ENCODE peak calls at places on chromosomes 4 and X, in nine cellular contexts. One of them, this sample, is unnamed.

GRCh38 chrX:63754141-63754859 is 30.7 kb downstream of the ARHGEF9 start:
- DNase-seq in A549: peak; percentile 6
- DNase-seq in body of pancreas: no peak
- DNase-seq in suprapubic skin: peak; percentile 55
- DNase-seq in transverse colon: no peak
- DNase-seq in HCT116: no peak
- DNase-seq in Peyer's patch: peak; percentile 52
- DNase-seq in IMR-90: peak; percentile 15
- DNase-seq in tibial nerve: no peak
- DNase-seq in this sample: peak; percentile 17

GRCh38 chr4:121943941-121944340 is 7.9 kb downstream of the TRPC3 start:
- DNase-seq in A549: no peak
- DNase-seq in body of pancreas: no peak
- DNase-seq in suprapubic skin: no peak
- DNase-seq in transverse colon: no peak
- DNase-seq in HCT116: no peak
- DNase-seq in Peyer's patch: no peak
- DNase-seq in IMR-90: no peak
- DNase-seq in tibial nerve: no peak
- DNase-seq in this sample: no peak

GRCh38 chr4:56757270-56757746 is 64.2 kb downstream of the SPINK2 start:
- DNase-seq in A549: peak; percentile 25
- DNase-seq in body of pancreas: no peak
- DNase-seq in suprapubic skin: no peak
- DNase-seq in transverse colon: peak; percentile 55
- DNase-seq in HCT116: no peak
- DNase-seq in Peyer's patch: peak; percentile 69
- DNase-seq in IMR-90: peak; percentile 75
- DNase-seq in tibial nerve: no peak
- DNase-seq in this sample: no peak

GRCh38 chrX:49838374-49838773 is 9.3 kb downstream of the PAGE4 start:
- DNase-seq in A549: peak; percentile 9
- DNase-seq in body of pancreas: peak; percentile 13
- DNase-seq in suprapubic skin: no peak
- DNase-seq in transverse colon: peak; percentile 13
- DNase-seq in HCT116: peak; percentile 16
- DNase-seq in Peyer's patch: peak; percentile 49
- DNase-seq in IMR-90: peak; percentile 15
- DNase-seq in tibial nerve: no peak
- DNase-seq in this sample: no peak

GRCh38 chrX:24561121-24561520 is 86.0 kb downstream of the PCYT1B start:
- DNase-seq in A549: peak; percentile 23
- DNase-seq in body of pancreas: no peak
- DNase-seq in suprapubic skin: no peak
- DNase-seq in transverse colon: no peak
- DNase-seq in HCT116: peak; percentile 6
- DNase-seq in Peyer's patch: no peak
- DNase-seq in IMR-90: peak; percentile 11
- DNase-seq in tibial nerve: no peak
- DNase-seq in this sample: no peak

GRCh38 chr4:77074961-77075855 is 581 bp downstream of the CCNI start:
- DNase-seq in A549: no peak
- DNase-seq in body of pancreas: peak; percentile 80
- DNase-seq in suprapubic skin: peak; percentile 88
- DNase-seq in transverse colon: peak; percentile 78
- DNase-seq in HCT116: no peak
- DNase-seq in Peyer's patch: peak; percentile 91
- DNase-seq in IMR-90: peak; percentile 65
- DNase-seq in tibial nerve: peak; percentile 23
- DNase-seq in this sample: peak; percentile 61

GRCh38 chrX:1242901-1243402 is 25.7 kb upstream of the CSF2RA start:
- DNase-seq in A549: no peak
- DNase-seq in body of pancreas: no peak
- DNase-seq in suprapubic skin: no peak
- DNase-seq in transverse colon: no peak
- DNase-seq in HCT116: no peak
- DNase-seq in Peyer's patch: no peak
- DNase-seq in IMR-90: no peak
- DNase-seq in tibial nerve: no peak
- DNase-seq in this sample: no peak

GRCh38 chr4:156898373-156899117 is 73.1 kb downstream of the PDGFC start:
- DNase-seq in A549: no peak
- DNase-seq in body of pancreas: no peak
- DNase-seq in suprapubic skin: no peak
- DNase-seq in transverse colon: no peak
- DNase-seq in HCT116: no peak
- DNase-seq in Peyer's patch: no peak
- DNase-seq in IMR-90: peak; percentile 29
- DNase-seq in tibial nerve: no peak
- DNase-seq in this sample: no peak

GRCh38 chr4:128386761-128387599 is 99.4 kb upstream of the PGRMC2 start:
- DNase-seq in A549: peak; percentile 42
- DNase-seq in body of pancreas: peak; percentile 95
- DNase-seq in suprapubic skin: peak; percentile 94
- DNase-seq in transverse colon: peak; percentile 79
- DNase-seq in HCT116: peak; percentile 67
- DNase-seq in Peyer's patch: peak; percentile 87
- DNase-seq in IMR-90: peak; percentile 97
- DNase-seq in tibial nerve: peak; percentile 85
- DNase-seq in this sample: peak; percentile 92

GRCh38 chr4:80407246-80407645 is 71.7 kb downstream of the CFAP299 start:
- DNase-seq in A549: no peak
- DNase-seq in body of pancreas: peak; percentile 48
- DNase-seq in suprapubic skin: no peak
- DNase-seq in transverse colon: no peak
- DNase-seq in HCT116: no peak
- DNase-seq in Peyer's patch: no peak
- DNase-seq in IMR-90: peak; percentile 88
- DNase-seq in tibial nerve: peak; percentile 17
- DNase-seq in this sample: no peak

GRCh38 chr4:89287945-89288344 is 19.7 kb downstream of the GPRIN3 start:
- DNase-seq in A549: no peak
- DNase-seq in body of pancreas: no peak
- DNase-seq in suprapubic skin: no peak
- DNase-seq in transverse colon: no peak
- DNase-seq in HCT116: no peak
- DNase-seq in Peyer's patch: no peak
- DNase-seq in IMR-90: no peak
- DNase-seq in tibial nerve: no peak
- DNase-seq in this sample: no peak

GRCh38 chrX:18098704-18099103 is 122.0 kb downstream of the BEND2 start:
- DNase-seq in A549: no peak
- DNase-seq in body of pancreas: no peak
- DNase-seq in suprapubic skin: no peak
- DNase-seq in transverse colon: no peak
- DNase-seq in HCT116: no peak
- DNase-seq in Peyer's patch: no peak
- DNase-seq in IMR-90: no peak
- DNase-seq in tibial nerve: no peak
- DNase-seq in this sample: no peak

GRCh38 chrX:111123125-111123524 is 27.1 kb downstream of the PAK3 start:
- DNase-seq in A549: no peak
- DNase-seq in body of pancreas: no peak
- DNase-seq in suprapubic skin: no peak
- DNase-seq in transverse colon: no peak
- DNase-seq in HCT116: no peak
- DNase-seq in Peyer's patch: no peak
- DNase-seq in IMR-90: no peak
- DNase-seq in tibial nerve: no peak
- DNase-seq in this sample: no peak

GRCh38 chr4:142278663-142279062 is 567.4 kb downstream of the INPP4B start:
- DNase-seq in A549: no peak
- DNase-seq in body of pancreas: no peak
- DNase-seq in suprapubic skin: no peak
- DNase-seq in transverse colon: no peak
- DNase-seq in HCT116: no peak
- DNase-seq in Peyer's patch: no peak
- DNase-seq in IMR-90: no peak
- DNase-seq in tibial nerve: no peak
- DNase-seq in this sample: no peak

GRCh38 chrX:22325091-22325490 is 52.4 kb downstream of the CBLL2 start:
- DNase-seq in A549: no peak
- DNase-seq in body of pancreas: no peak
- DNase-seq in suprapubic skin: no peak
- DNase-seq in transverse colon: no peak
- DNase-seq in HCT116: no peak
- DNase-seq in Peyer's patch: no peak
- DNase-seq in IMR-90: peak; percentile 59
- DNase-seq in tibial nerve: no peak
- DNase-seq in this sample: no peak

GRCh38 chr4:24842356-24842755 is 47.0 kb downstream of the SOD3 start:
- DNase-seq in A549: no peak
- DNase-seq in body of pancreas: no peak
- DNase-seq in suprapubic skin: no peak
- DNase-seq in transverse colon: peak; percentile 38
- DNase-seq in HCT116: no peak
- DNase-seq in Peyer's patch: no peak
- DNase-seq in IMR-90: peak; percentile 11
- DNase-seq in tibial nerve: no peak
- DNase-seq in this sample: no peak

GRCh38 chrX:38236901-38237615 is 16.4 kb upstream of the SRPX start:
- DNase-seq in A549: no peak
- DNase-seq in body of pancreas: no peak
- DNase-seq in suprapubic skin: no peak
- DNase-seq in transverse colon: no peak
- DNase-seq in HCT116: no peak
- DNase-seq in Peyer's patch: no peak
- DNase-seq in IMR-90: no peak
- DNase-seq in tibial nerve: no peak
- DNase-seq in this sample: no peak

GRCh38 chr4:26930964-26931363 is 70.3 kb downstream of the STIM2 start:
- DNase-seq in A549: no peak
- DNase-seq in body of pancreas: no peak
- DNase-seq in suprapubic skin: no peak
- DNase-seq in transverse colon: no peak
- DNase-seq in HCT116: no peak
- DNase-seq in Peyer's patch: no peak
- DNase-seq in IMR-90: no peak
- DNase-seq in tibial nerve: no peak
- DNase-seq in this sample: no peak

GRCh38 chr4:183920512-183920911 is 15.4 kb downstream of the STOX2 start:
- DNase-seq in A549: no peak
- DNase-seq in body of pancreas: no peak
- DNase-seq in suprapubic skin: no peak
- DNase-seq in transverse colon: no peak
- DNase-seq in HCT116: no peak
- DNase-seq in Peyer's patch: no peak
- DNase-seq in IMR-90: no peak
- DNase-seq in tibial nerve: no peak
- DNase-seq in this sample: no peak

GRCh38 chr4:159505275-159505975 is 402.5 kb downstream of the RAPGEF2 start:
- DNase-seq in A549: no peak
- DNase-seq in body of pancreas: no peak
- DNase-seq in suprapubic skin: no peak
- DNase-seq in transverse colon: no peak
- DNase-seq in HCT116: no peak
- DNase-seq in Peyer's patch: no peak
- DNase-seq in IMR-90: no peak
- DNase-seq in tibial nerve: no peak
- DNase-seq in this sample: no peak

GRCh38 chr4:159503243-159503642 is 400.4 kb downstream of the RAPGEF2 start:
- DNase-seq in A549: no peak
- DNase-seq in body of pancreas: no peak
- DNase-seq in suprapubic skin: no peak
- DNase-seq in transverse colon: no peak
- DNase-seq in HCT116: no peak
- DNase-seq in Peyer's patch: no peak
- DNase-seq in IMR-90: no peak
- DNase-seq in tibial nerve: no peak
- DNase-seq in this sample: no peak

GRCh38 chr4:159506801-159507517 is 404.1 kb downstream of the RAPGEF2 start:
- DNase-seq in A549: no peak
- DNase-seq in body of pancreas: no peak
- DNase-seq in suprapubic skin: no peak
- DNase-seq in transverse colon: no peak
- DNase-seq in HCT116: no peak
- DNase-seq in Peyer's patch: no peak
- DNase-seq in IMR-90: no peak
- DNase-seq in tibial nerve: no peak
- DNase-seq in this sample: no peak

GRCh38 chr4:159504634-159505033 is 401.8 kb downstream of the RAPGEF2 start:
- DNase-seq in A549: no peak
- DNase-seq in body of pancreas: no peak
- DNase-seq in suprapubic skin: no peak
- DNase-seq in transverse colon: no peak
- DNase-seq in HCT116: no peak
- DNase-seq in Peyer's patch: no peak
- DNase-seq in IMR-90: no peak
- DNase-seq in tibial nerve: no peak
- DNase-seq in this sample: no peak

GRCh38 chr4:159508917-159509500 is 406.1 kb downstream of the RAPGEF2 start:
- DNase-seq in A549: no peak
- DNase-seq in body of pancreas: no peak
- DNase-seq in suprapubic skin: no peak
- DNase-seq in transverse colon: no peak
- DNase-seq in HCT116: no peak
- DNase-seq in Peyer's patch: no peak
- DNase-seq in IMR-90: no peak
- DNase-seq in tibial nerve: no peak
- DNase-seq in this sample: no peak
- TF ChIP-seq CTCF in A549: no peak
- TF ChIP-seq CTCF in body of pancreas: no peak
- TF ChIP-seq CTCF in suprapubic skin: no peak
- TF ChIP-seq CTCF in transverse colon: no peak
- TF ChIP-seq CTCF in HCT116: no peak
- TF ChIP-seq CTCF in Peyer's patch: no peak
- TF ChIP-seq CTCF in IMR-90: no peak
- TF ChIP-seq CTCF in tibial nerve: no peak
- TF ChIP-seq CTCF in this sample: no peak

GRCh38 chrX:19775830-19776498 is 111.4 kb downstream of the SH3KBP1 start:
- DNase-seq in A549: no peak
- DNase-seq in body of pancreas: no peak
- DNase-seq in suprapubic skin: no peak
- DNase-seq in transverse colon: no peak
- DNase-seq in HCT116: no peak
- DNase-seq in Peyer's patch: no peak
- DNase-seq in IMR-90: no peak
- DNase-seq in tibial nerve: no peak
- DNase-seq in this sample: no peak
- H3K27ac ChIP-seq in A549: no peak overlapping the region
- H3K27ac ChIP-seq in body of pancreas: no peak overlapping the region
- H3K27ac ChIP-seq in suprapubic skin: no peak overlapping the region
- H3K27ac ChIP-seq in transverse colon: no peak overlapping the region
- H3K27ac ChIP-seq in HCT116: no peak overlapping the region
- H3K27ac ChIP-seq in Peyer's patch: no peak overlapping the region
- H3K27ac ChIP-seq in IMR-90: no peak overlapping the region
- H3K27ac ChIP-seq in tibial nerve: no peak overlapping the region
- H3K27ac ChIP-seq in this sample: peak overlapping the region; percentile 68

GRCh38 chrX:56764975-56765791 is 36.1 kb downstream of the NBDY start:
- DNase-seq in A549: no peak
- DNase-seq in body of pancreas: no peak
- DNase-seq in suprapubic skin: no peak
- DNase-seq in transverse colon: peak; percentile 8
- DNase-seq in HCT116: no peak
- DNase-seq in Peyer's patch: peak; percentile 54
- DNase-seq in IMR-90: no peak
- DNase-seq in tibial nerve: no peak
- DNase-seq in this sample: peak; percentile 34
- TF ChIP-seq POLR2A in A549: no peak
- TF ChIP-seq POLR2A in body of pancreas: no peak
- TF ChIP-seq POLR2A in suprapubic skin: no peak
- TF ChIP-seq POLR2A in transverse colon: no peak
- TF ChIP-seq POLR2A in HCT116: no peak
- TF ChIP-seq POLR2A in Peyer's patch: no peak
- TF ChIP-seq POLR2A in IMR-90: no peak
- TF ChIP-seq POLR2A in tibial nerve: no peak
- TF ChIP-seq POLR2A in this sample: no peak

GRCh38 chr4:5757091-5757490 is 46.1 kb downstream of the EVC start:
- DNase-seq in A549: no peak
- DNase-seq in body of pancreas: no peak
- DNase-seq in suprapubic skin: no peak
- DNase-seq in transverse colon: no peak
- DNase-seq in HCT116: no peak
- DNase-seq in Peyer's patch: no peak
- DNase-seq in IMR-90: no peak
- DNase-seq in tibial nerve: no peak
- DNase-seq in this sample: no peak
- TF ChIP-seq CTCF in A549: no peak
- TF ChIP-seq CTCF in body of pancreas: no peak
- TF ChIP-seq CTCF in suprapubic skin: no peak
- TF ChIP-seq CTCF in transverse colon: no peak
- TF ChIP-seq CTCF in HCT116: no peak
- TF ChIP-seq CTCF in Peyer's patch: no peak
- TF ChIP-seq CTCF in IMR-90: no peak
- TF ChIP-seq CTCF in tibial nerve: no peak
- TF ChIP-seq CTCF in this sample: no peak

This sample was measured in breast epithelium.